ENCODE peak calls at places on chromosome 13, in eight cellular contexts. L, C, K, E, X, R, Q and H are unnamed samples.

GRCh38 chr13:30463820-30464495 is 1.8 kb downstream of the HMGB1 start:
- DNase-seq in L (peak), C (peak), K (peak), E (peak), X (no peak), R (peak), Q (peak), H (no peak)

GRCh38 chr13:41694902-41695301 is 237.6 kb downstream of the RGCC start:
- DNase-seq in L (no peak), C (peak), K (peak), E (peak), X (peak), R (peak), Q (peak), H (no peak)

GRCh38 chr13:44934724-44935123 is 54.5 kb downstream of the NUFIP1 start:
- DNase-seq in L (no peak), C (no peak), K (peak), E (peak), X (no peak), R (no peak), Q (no peak), H (no peak)

GRCh38 chr13:46486270-46486669 is 66.7 kb upstream of the LRCH1 start:
- DNase-seq in L (no peak), C (no peak), K (no peak), E (no peak), X (no peak), R (no peak), Q (no peak), H (no peak)

GRCh38 chr13:67258482-67258881 is 28.3 kb upstream of the PCDH9 start:
- DNase-seq in L (no peak), C (no peak), K (no peak), E (no peak), X (no peak), R (no peak), Q (no peak), H (no peak)

GRCh38 chr13:78689011-78689410 is 30.1 kb upstream of the OBI1 start:
- DNase-seq in L (no peak), C (no peak), K (no peak), E (no peak), X (no peak), R (no peak), Q (no peak), H (no peak)

GRCh38 chr13:97658556-97658955 is 224.6 kb downstream of the RAP2A start:
- DNase-seq in L (no peak), C (no peak), K (no peak), E (no peak), X (no peak), R (no peak), Q (no peak), H (no peak)

GRCh38 chr13:95956589-95957148 is 96.5 kb downstream of the UGGT2 start:
- DNase-seq in L (no peak), C (no peak), K (peak), E (no peak), X (no peak), R (no peak), Q (no peak), H (no peak)

GRCh38 chr13:45879666-45880065 is 28.1 kb upstream of the SIAH3 start:
- DNase-seq in L (no peak), C (peak), K (peak), E (no peak), X (no peak), R (peak), Q (no peak), H (no peak)

GRCh38 chr13:66780814-66781213 is 449.3 kb downstream of the PCDH9 start:
- DNase-seq in L (no peak), C (no peak), K (peak), E (peak), X (no peak), R (no peak), Q (no peak), H (no peak)

DNA sequence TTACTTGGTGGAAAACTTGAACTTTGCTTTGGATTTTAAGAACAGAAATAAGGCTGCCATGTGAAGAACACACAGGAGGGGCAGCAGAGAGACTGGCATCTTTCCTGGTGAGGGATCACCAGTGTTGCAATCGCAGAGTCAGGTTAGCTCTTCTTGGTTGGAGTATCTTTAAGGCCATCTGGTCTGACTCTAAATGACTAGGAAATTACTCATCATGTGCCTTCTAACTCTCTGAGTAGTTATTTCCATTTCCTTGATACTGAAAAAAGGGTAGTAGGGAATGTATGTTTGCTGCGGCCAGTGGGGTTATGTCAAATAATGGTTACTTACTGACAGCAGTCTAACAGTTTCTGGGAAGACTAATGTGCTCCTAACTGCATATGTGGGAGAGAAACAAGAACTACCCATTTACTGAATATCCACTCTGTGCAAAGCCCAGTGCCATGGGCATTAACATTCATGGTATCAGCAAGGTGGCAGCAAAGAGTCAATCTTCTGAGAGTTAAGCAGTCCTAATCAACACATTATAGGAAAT is 122.1 kb downstream of the COG6 start:
- DNase-seq in L (no peak), C (peak), K (peak), E (peak), X (no peak), R (no peak), Q (no peak), H (no peak)
- TF ChIP-seq CTCF in L (peak), C (peak), K (peak), E (peak), X (no peak), R (no peak), Q (peak), H (peak)

DNA sequence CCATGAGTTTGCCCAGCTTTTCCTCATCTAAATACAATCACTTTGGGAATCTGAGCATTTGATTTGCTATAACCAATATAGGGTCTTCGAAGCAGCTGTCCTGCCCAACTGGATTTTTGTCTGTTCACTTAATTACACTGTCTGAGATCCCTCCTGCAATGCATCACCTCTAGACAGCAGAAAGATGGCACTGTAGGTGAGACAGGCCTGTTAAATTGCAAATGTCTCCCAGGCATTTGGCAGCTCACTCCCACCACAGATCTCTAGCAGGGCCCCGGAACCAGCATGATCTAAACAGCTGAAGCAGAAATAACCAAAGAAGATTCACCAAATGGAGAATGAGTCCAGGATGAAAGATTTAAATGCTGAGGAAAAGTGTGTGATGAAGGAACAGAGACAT is 41.9 kb upstream of the SERPINE3 start:
- DNase-seq in L (no peak), C (peak), K (no peak), E (no peak), X (no peak), R (no peak), Q (no peak), H (no peak)
- TF ChIP-seq CTCF in L (no peak), C (peak), K (no peak), E (no peak), X (no peak), R (no peak), Q (peak), H (no peak)

DNA sequence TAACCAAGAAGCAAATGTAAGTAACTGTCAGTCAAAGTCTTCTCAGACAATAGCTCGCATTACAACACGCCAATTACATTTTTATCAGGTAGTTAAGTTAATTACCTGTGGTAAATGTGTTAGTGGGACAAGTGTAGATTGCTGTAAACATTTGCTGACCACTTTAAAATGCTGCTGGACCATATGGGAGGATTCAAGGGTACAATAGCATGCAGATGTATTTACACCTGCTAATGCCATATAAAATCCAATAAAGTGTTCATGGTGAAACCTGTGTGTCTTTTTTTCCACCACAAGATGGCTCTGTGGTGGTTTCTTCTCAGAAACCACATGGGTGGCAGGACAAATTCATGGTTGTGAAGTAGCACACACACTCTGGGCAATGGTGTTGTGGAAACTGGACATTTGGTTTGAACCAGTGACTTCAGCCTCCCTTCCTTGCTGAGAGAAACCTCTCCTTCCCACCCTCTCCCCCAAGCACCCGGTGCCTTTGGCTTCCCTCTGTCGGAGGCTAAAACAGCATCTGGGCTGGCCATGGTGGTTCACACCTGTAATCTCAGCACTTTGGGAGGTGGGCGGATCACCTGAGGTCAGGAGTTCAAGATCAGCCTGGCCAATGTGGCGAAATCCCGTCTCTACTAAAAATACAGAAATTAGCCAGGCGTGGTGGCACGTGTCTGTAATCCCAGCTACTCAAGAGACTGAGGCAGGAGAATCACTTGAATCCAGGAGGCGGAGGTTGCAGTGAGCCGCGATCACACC is 18.1 kb upstream of the GTF3A start:
- DNase-seq in L (no peak), C (peak), K (peak), E (peak), X (no peak), R (no peak), Q (peak), H (no peak)
- TF ChIP-seq CTCF in L (peak), C (peak), K (peak), E (peak), X (no peak), R (peak), Q (peak), H (peak)

GRCh38 chr13:53201454-53202225 is 173.0 kb downstream of the OLFM4 start:
- DNase-seq in L (no peak), C (no peak), K (no peak), E (no peak), X (no peak), R (peak), Q (no peak), H (peak)

GRCh38 chr13:53198699-53199098 is 170.1 kb downstream of the OLFM4 start:
- DNase-seq in L (no peak), C (no peak), K (no peak), E (no peak), X (no peak), R (no peak), Q (no peak), H (no peak)

GRCh38 chr13:53198017-53198416 is 169.4 kb downstream of the OLFM4 start:
- DNase-seq in L (no peak), C (no peak), K (no peak), E (no peak), X (no peak), R (no peak), Q (no peak), H (no peak)

GRCh38 chr13:53200075-53200474 is 171.5 kb downstream of the OLFM4 start:
- DNase-seq in L (no peak), C (no peak), K (no peak), E (no peak), X (no peak), R (no peak), Q (no peak), H (peak)

DNA sequence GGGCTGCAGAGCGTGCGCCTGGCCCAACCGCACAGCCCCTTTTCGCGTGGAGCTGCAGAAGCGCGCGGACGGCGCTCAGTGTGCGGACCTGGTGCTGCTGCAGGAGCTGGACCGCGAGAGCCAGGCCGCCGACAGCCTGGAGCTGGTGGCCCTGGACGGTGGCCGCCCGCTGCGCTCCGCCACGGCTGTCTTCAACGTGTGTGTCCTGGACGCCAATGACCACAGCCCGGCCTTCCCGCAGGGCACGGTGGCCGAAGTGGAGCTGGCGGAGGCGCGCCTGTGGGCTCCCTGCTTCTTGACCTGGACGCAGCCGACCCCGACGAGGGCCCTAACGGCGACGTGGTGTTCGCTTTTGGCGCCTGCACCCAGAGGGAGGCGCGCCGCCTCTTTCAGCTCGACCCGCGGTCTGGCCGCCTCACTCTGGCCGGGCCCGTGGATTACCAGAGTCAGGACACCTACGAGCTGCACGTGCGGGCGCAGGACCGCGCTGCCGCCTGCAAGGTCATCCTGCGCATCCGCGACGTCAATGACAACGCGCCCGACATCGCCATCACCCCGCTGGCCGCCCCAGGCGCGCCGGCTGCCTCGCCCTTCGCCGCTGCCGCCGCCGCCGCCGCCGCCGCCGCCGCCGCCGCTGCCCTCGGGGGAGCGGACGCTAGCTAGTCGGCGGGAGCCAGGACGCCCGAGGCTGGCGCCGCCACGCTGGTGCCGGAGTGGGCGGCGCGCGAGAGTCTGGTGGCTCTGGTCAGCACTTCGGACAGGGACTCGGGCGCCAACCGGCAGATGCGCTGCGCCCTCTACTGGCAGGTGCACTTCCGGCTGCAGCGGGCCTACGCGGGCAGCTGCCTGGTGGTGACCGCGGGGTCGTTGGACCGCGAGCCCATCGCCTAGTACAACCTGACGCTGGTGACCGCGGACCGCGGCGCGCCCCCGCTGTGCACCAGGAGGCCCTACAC is 172.2 kb downstream of the OLFM4 start:
- DNase-seq in L (no peak), C (no peak), K (no peak), E (peak), X (peak), R (peak), Q (peak), H (peak)
- TF ChIP-seq CTCF in L (no peak), C (no peak), K (peak), E (peak), X (no peak), R (peak), Q (no peak), H (peak)